ENCODE peak calls at places on chromosome 19, in seven cellular contexts. One of them, this sample, is unnamed.

GRCh38 chr19:35975608-35976214 is 19.3 kb upstream of the SDHAF1 start:
- DNase-seq in testis: no peak
- DNase-seq in mammary epithelial cell: no peak
- DNase-seq in right lobe of liver: no peak
- DNase-seq in tibial nerve: no peak
- DNase-seq in CD8-positive, alpha-beta T cell: no peak
- DNase-seq in SK-N-SH: no peak
- DNase-seq in this sample: no peak

GRCh38 chr19:14318873-14319272 is 62.4 kb upstream of the ADGRE5 start:
- DNase-seq in tibial nerve: no peak
- DNase-seq in right lobe of liver: peak
- DNase-seq in mammary epithelial cell: no peak
- DNase-seq in CD8-positive, alpha-beta T cell: no peak
- DNase-seq in SK-N-SH: peak
- DNase-seq in testis: peak
- DNase-seq in this sample: peak

GRCh38 chr19:48556163-48556562 is 4.2 kb downstream of the SULT2B1 start:
- DNase-seq in tibial nerve: no peak
- DNase-seq in SK-N-SH: no peak
- DNase-seq in right lobe of liver: no peak
- DNase-seq in mammary epithelial cell: peak
- DNase-seq in testis: no peak
- DNase-seq in CD8-positive, alpha-beta T cell: no peak
- DNase-seq in this sample: peak

GRCh38 chr19:19433666-19434213 is 28.3 kb downstream of the GATAD2A start:
- DNase-seq in tibial nerve: no peak
- DNase-seq in testis: no peak
- DNase-seq in right lobe of liver: no peak
- DNase-seq in mammary epithelial cell: no peak
- DNase-seq in CD8-positive, alpha-beta T cell: no peak
- DNase-seq in SK-N-SH: no peak
- DNase-seq in this sample: no peak

GRCh38 chr19:51030631-51031030 is 4.2 kb downstream of the KLK12 start:
- DNase-seq in SK-N-SH: peak
- DNase-seq in right lobe of liver: no peak
- DNase-seq in testis: no peak
- DNase-seq in tibial nerve: no peak
- DNase-seq in CD8-positive, alpha-beta T cell: no peak
- DNase-seq in mammary epithelial cell: no peak
- DNase-seq in this sample: no peak

GRCh38 chr19:39247701-39248664 is 673 bp downstream of the IFNL4 start:
- DNase-seq in CD8-positive, alpha-beta T cell: no peak
- DNase-seq in SK-N-SH: no peak
- DNase-seq in right lobe of liver: peak
- DNase-seq in testis: no peak
- DNase-seq in tibial nerve: no peak
- DNase-seq in mammary epithelial cell: no peak
- DNase-seq in this sample: no peak

GRCh38 chr19:45883881-45884681 is 1.9 kb downstream of the IRF2BP1 start:
- DNase-seq in tibial nerve: no peak
- DNase-seq in right lobe of liver: no peak
- DNase-seq in mammary epithelial cell: no peak
- DNase-seq in SK-N-SH: peak
- DNase-seq in testis: no peak
- DNase-seq in CD8-positive, alpha-beta T cell: no peak
- DNase-seq in this sample: no peak

GRCh38 chr19:5627395-5627904 is 4.6 kb downstream of the SAFB start:
- DNase-seq in right lobe of liver: peak
- DNase-seq in mammary epithelial cell: no peak
- DNase-seq in SK-N-SH: no peak
- DNase-seq in testis: peak
- DNase-seq in CD8-positive, alpha-beta T cell: no peak
- DNase-seq in tibial nerve: peak
- DNase-seq in this sample: peak

GRCh38 chr19:54253331-54254194 is 3.5 kb downstream of the LILRB5 start:
- DNase-seq in SK-N-SH: no peak
- DNase-seq in tibial nerve: no peak
- DNase-seq in right lobe of liver: no peak
- DNase-seq in CD8-positive, alpha-beta T cell: no peak
- DNase-seq in mammary epithelial cell: no peak
- DNase-seq in testis: no peak
- DNase-seq in this sample: no peak

GRCh38 chr19:5137571-5138124 is 168.7 kb downstream of the KDM4B start:
- DNase-seq in mammary epithelial cell: no peak
- DNase-seq in CD8-positive, alpha-beta T cell: no peak
- DNase-seq in SK-N-SH: peak
- DNase-seq in right lobe of liver: no peak
- DNase-seq in testis: no peak
- DNase-seq in tibial nerve: no peak
- DNase-seq in this sample: peak

GRCh38 chr19:39514840-39515550 is at the start of gene SELENOV:
- DNase-seq in tibial nerve: no peak
- DNase-seq in mammary epithelial cell: no peak
- DNase-seq in right lobe of liver: peak
- DNase-seq in SK-N-SH: peak
- DNase-seq in testis: no peak
- DNase-seq in CD8-positive, alpha-beta T cell: no peak
- DNase-seq in this sample: no peak

GRCh38 chr19:55344444-55344843 is 4.8 kb downstream of the KMT5C start:
- DNase-seq in mammary epithelial cell: peak
- DNase-seq in CD8-positive, alpha-beta T cell: no peak
- DNase-seq in right lobe of liver: peak
- DNase-seq in SK-N-SH: peak
- DNase-seq in tibial nerve: no peak
- DNase-seq in testis: peak
- DNase-seq in this sample: no peak

GRCh38 chr19:46076951-46077814 is 36.4 kb upstream of the IGFL4 start:
- DNase-seq in CD8-positive, alpha-beta T cell: no peak
- DNase-seq in tibial nerve: no peak
- DNase-seq in mammary epithelial cell: peak
- DNase-seq in right lobe of liver: peak
- DNase-seq in testis: peak
- DNase-seq in SK-N-SH: peak
- DNase-seq in this sample: peak

GRCh38 chr19:18418725-18419194 is 438 bp upstream of the SSBP4 start:
- DNase-seq in testis: peak
- DNase-seq in tibial nerve: no peak
- DNase-seq in CD8-positive, alpha-beta T cell: no peak
- DNase-seq in SK-N-SH: no peak
- DNase-seq in mammary epithelial cell: no peak
- DNase-seq in right lobe of liver: no peak
- DNase-seq in this sample: no peak

GRCh38 chr19:18208098-18208951 is 4.5 kb upstream of the RAB3A start:
- DNase-seq in CD8-positive, alpha-beta T cell: no peak
- DNase-seq in SK-N-SH: peak
- DNase-seq in right lobe of liver: no peak
- DNase-seq in tibial nerve: no peak
- DNase-seq in testis: peak
- DNase-seq in mammary epithelial cell: no peak
- DNase-seq in this sample: peak

GRCh38 chr19:461664-462551 is 1.1 kb upstream of the SHC2 start:
- DNase-seq in mammary epithelial cell: no peak
- DNase-seq in SK-N-SH: peak
- DNase-seq in right lobe of liver: peak
- DNase-seq in CD8-positive, alpha-beta T cell: no peak
- DNase-seq in testis: peak
- DNase-seq in tibial nerve: no peak
- DNase-seq in this sample: peak

GRCh38 chr19:30602661-30603322 is 230.6 kb downstream of the ZNF536 start:
- DNase-seq in CD8-positive, alpha-beta T cell: no peak
- DNase-seq in right lobe of liver: no peak
- DNase-seq in tibial nerve: no peak
- DNase-seq in testis: no peak
- DNase-seq in SK-N-SH: no peak
- DNase-seq in mammary epithelial cell: no peak
- DNase-seq in this sample: peak

GRCh38 chr19:20243629-20244028 is 76.6 kb downstream of the ZNF486 start:
- DNase-seq in tibial nerve: no peak
- DNase-seq in SK-N-SH: no peak
- DNase-seq in mammary epithelial cell: no peak
- DNase-seq in CD8-positive, alpha-beta T cell: no peak
- DNase-seq in testis: no peak
- DNase-seq in right lobe of liver: no peak
- DNase-seq in this sample: no peak

GRCh38 chr19:58261600-58261967 is 17.2 kb upstream of the ZNF8 start:
- DNase-seq in testis: no peak
- DNase-seq in tibial nerve: no peak
- DNase-seq in CD8-positive, alpha-beta T cell: no peak
- DNase-seq in right lobe of liver: no peak
- DNase-seq in mammary epithelial cell: no peak
- DNase-seq in SK-N-SH: no peak
- DNase-seq in this sample: no peak

GRCh38 chr19:31279436-31279765 is 69.8 kb downstream of the TSHZ3 start:
- DNase-seq in mammary epithelial cell: no peak
- DNase-seq in right lobe of liver: peak
- DNase-seq in SK-N-SH: no peak
- DNase-seq in tibial nerve: no peak
- DNase-seq in testis: no peak
- DNase-seq in CD8-positive, alpha-beta T cell: no peak
- DNase-seq in this sample: no peak

GRCh38 chr19:35517342-35517741 is 3.9 kb upstream of the DMKN start:
- DNase-seq in SK-N-SH: no peak
- DNase-seq in testis: no peak
- DNase-seq in right lobe of liver: no peak
- DNase-seq in mammary epithelial cell: no peak
- DNase-seq in CD8-positive, alpha-beta T cell: no peak
- DNase-seq in tibial nerve: no peak
- DNase-seq in this sample: no peak

GRCh38 chr19:5624154-5624663 is 1.3 kb downstream of the SAFB start:
- DNase-seq in SK-N-SH: peak
- DNase-seq in mammary epithelial cell: no peak
- DNase-seq in CD8-positive, alpha-beta T cell: no peak
- DNase-seq in tibial nerve: peak
- DNase-seq in testis: peak
- DNase-seq in right lobe of liver: peak
- DNase-seq in this sample: no peak

GRCh38 chr19:11418518-11419506 is at the start of gene RGL3:
- DNase-seq in right lobe of liver: peak
- DNase-seq in SK-N-SH: peak
- DNase-seq in testis: no peak
- DNase-seq in mammary epithelial cell: no peak
- DNase-seq in CD8-positive, alpha-beta T cell: no peak
- DNase-seq in tibial nerve: no peak
- DNase-seq in this sample: no peak

DNA sequence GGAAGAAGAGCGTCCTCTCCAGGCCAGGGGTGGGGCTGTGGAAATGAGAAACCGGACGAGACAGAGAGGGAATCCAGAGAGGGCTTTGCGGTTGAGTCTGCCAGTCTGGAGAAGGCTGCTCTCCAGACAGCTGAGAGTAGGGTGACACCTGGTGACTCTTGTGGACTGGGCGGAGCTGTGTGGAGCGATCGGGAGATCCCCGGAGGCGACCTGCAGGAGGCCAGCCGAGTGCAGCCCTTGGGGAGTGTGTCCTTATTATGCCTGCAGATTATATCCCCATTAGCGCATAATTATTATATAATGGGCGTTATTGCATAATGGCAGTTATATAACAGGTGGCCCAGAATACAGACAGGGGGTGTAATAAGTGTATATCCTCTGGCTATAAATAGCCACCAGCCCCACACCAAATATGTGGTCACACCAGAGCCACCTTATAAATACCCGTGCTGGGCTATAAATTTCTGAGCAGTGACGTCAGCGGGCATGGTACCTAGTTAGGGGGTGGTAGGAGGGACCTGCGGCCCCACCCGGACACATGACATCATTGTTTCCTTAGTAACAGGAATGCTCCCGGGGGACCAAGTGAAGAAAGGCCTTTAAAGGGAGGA is 41.2 kb downstream of the NFIX start:
- DNase-seq in SK-N-SH: no peak
- DNase-seq in CD8-positive, alpha-beta T cell: no peak
- DNase-seq in tibial nerve: no peak
- DNase-seq in testis: no peak
- DNase-seq in right lobe of liver: peak
- DNase-seq in mammary epithelial cell: peak
- DNase-seq in this sample: peak
- H3K27ac ChIP-seq in SK-N-SH: peak
- H3K27ac ChIP-seq in CD8-positive, alpha-beta T cell: no peak
- H3K27ac ChIP-seq in tibial nerve: peak
- H3K27ac ChIP-seq in testis: peak
- H3K27ac ChIP-seq in right lobe of liver: no peak
- H3K27ac ChIP-seq in mammary epithelial cell: peak
- H3K27ac ChIP-seq in this sample: no peak

DNA sequence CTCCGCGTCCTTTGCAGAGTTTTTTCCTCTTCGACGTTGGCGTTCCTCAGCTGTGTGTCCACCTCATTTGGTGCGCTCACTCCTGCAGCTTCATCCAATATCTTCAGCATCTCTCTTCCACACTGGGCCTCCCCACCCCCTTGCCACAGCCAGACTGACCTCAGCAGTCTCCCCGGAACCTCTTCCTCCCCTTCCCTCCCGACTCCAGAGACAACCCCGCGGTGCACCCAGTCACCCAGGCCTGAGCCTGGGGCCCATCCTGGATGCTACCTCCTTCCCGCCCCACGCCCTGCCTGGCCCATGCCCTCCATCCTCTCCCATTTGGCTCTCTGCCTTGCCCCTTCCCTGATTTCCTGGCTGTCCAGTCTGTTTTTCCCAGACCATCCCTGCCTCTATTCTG is 8.1 kb upstream of the C5AR2 start:
- DNase-seq in CD8-positive, alpha-beta T cell: no peak
- DNase-seq in tibial nerve: no peak
- DNase-seq in right lobe of liver: no peak
- DNase-seq in SK-N-SH: peak
- DNase-seq in testis: no peak
- DNase-seq in mammary epithelial cell: no peak
- DNase-seq in this sample: no peak
- H3K27ac ChIP-seq in CD8-positive, alpha-beta T cell: no peak
- H3K27ac ChIP-seq in tibial nerve: peak
- H3K27ac ChIP-seq in right lobe of liver: peak
- H3K27ac ChIP-seq in SK-N-SH: no peak
- H3K27ac ChIP-seq in testis: no peak
- H3K27ac ChIP-seq in mammary epithelial cell: no peak
- H3K27ac ChIP-seq in this sample: no peak

GRCh38 chr19:42386974-42387707 is 3.0 kb downstream of the CNFN start:
- DNase-seq in CD8-positive, alpha-beta T cell: peak
- DNase-seq in right lobe of liver: peak
- DNase-seq in testis: peak
- DNase-seq in mammary epithelial cell: peak
- DNase-seq in tibial nerve: peak
- DNase-seq in SK-N-SH: peak
- DNase-seq in this sample: peak
- H3K27ac ChIP-seq in CD8-positive, alpha-beta T cell: no peak
- H3K27ac ChIP-seq in right lobe of liver: no peak
- H3K27ac ChIP-seq in testis: no peak
- H3K27ac ChIP-seq in mammary epithelial cell: peak
- H3K27ac ChIP-seq in tibial nerve: no peak
- H3K27ac ChIP-seq in SK-N-SH: no peak
- H3K27ac ChIP-seq in this sample: peak

DNA sequence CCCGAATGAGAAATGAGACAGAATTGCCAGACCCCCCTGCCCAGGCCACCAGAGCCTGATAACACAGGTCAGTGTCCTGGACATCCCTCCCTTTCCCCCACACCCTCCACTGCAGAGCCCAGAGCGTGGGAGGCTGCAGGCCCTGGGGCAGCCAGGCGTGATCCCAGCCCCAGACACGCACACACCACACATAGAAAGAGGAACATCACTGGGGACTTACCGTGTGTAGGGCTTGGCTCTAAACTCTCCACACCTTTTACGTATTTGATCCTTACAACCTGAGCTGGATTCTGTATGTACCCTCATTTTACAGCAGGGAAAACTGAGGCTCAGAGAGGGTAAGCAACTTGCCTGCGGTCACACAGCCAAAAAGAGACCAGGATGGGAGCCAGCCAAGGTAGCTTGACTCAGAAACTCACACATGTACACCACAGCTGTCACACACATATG is 334 bp upstream of the ANGPTL6 start:
- DNase-seq in right lobe of liver: no peak
- DNase-seq in mammary epithelial cell: no peak
- DNase-seq in SK-N-SH: peak
- DNase-seq in testis: no peak
- DNase-seq in tibial nerve: no peak
- DNase-seq in CD8-positive, alpha-beta T cell: no peak
- DNase-seq in this sample: no peak
- H3K27ac ChIP-seq in right lobe of liver: no peak
- H3K27ac ChIP-seq in mammary epithelial cell: no peak
- H3K27ac ChIP-seq in SK-N-SH: no peak
- H3K27ac ChIP-seq in testis: no peak
- H3K27ac ChIP-seq in tibial nerve: no peak
- H3K27ac ChIP-seq in CD8-positive, alpha-beta T cell: peak
- H3K27ac ChIP-seq in this sample: no peak